ENCODE peak calls at places on chromosomes 12 and 14, in six cellular contexts. F is HEK293T, A is K562, R is H1, U is HCT116, G is HepG2. Q is an unnamed sample.

GRCh38 chr12:131415781-131416180 is 295.1 kb upstream of the SFSWAP start:
- DNase-seq in F (peak), A (peak), R (peak), U (peak), G (no peak), Q (no peak)

GRCh38 chr12:102010265-102010994 is 51.4 kb downstream of the WASHC3 start:
- DNase-seq in F (no peak), A (no peak), R (no peak), U (no peak), G (no peak), Q (no peak)

GRCh38 chr12:120367924-120368788 is 808 bp downstream of the MSI1 start:
- DNase-seq in F (peak), A (peak), R (no peak), U (no peak), G (no peak), Q (peak)

GRCh38 chr12:102948941-102949352 is 8.5 kb upstream of the ASCL1 start:
- DNase-seq in F (peak), A (peak), R (peak), U (peak), G (peak), Q (peak)

GRCh38 chr12:6236641-6236940 is 36.4 kb downstream of the CD9 start:
- DNase-seq in F (no peak), A (no peak), R (no peak), U (no peak), G (no peak), Q (no peak)

GRCh38 chr12:97203408-97203807 is 259.2 kb upstream of the RMST start:
- DNase-seq in F (no peak), A (no peak), R (no peak), U (no peak), G (no peak), Q (no peak)

GRCh38 chr12:97375310-97375709 is 87.3 kb upstream of the RMST start:
- DNase-seq in F (no peak), A (no peak), R (no peak), U (no peak), G (no peak), Q (no peak)

GRCh38 chr14:100129161-100129589 is 30.3 kb downstream of the DEGS2 start:
- DNase-seq in F (no peak), A (no peak), R (no peak), U (no peak), G (no peak), Q (no peak)

GRCh38 chr12:14249368-14249767 is 116.1 kb upstream of the ATF7IP start:
- DNase-seq in F (no peak), A (no peak), R (no peak), U (peak), G (peak), Q (no peak)

GRCh38 chr12:117282490-117282889 is 78.9 kb downstream of the NOS1 start:
- DNase-seq in F (no peak), A (no peak), R (no peak), U (no peak), G (no peak), Q (no peak)

GRCh38 chr12:71958993-71959588 is 20.4 kb downstream of the TPH2 start:
- DNase-seq in F (no peak), A (no peak), R (no peak), U (no peak), G (no peak), Q (no peak)

GRCh38 chr14:57634335-57634734 is 140.7 kb upstream of the CCDC198 start:
- DNase-seq in F (no peak), A (no peak), R (no peak), U (no peak), G (no peak), Q (no peak)

GRCh38 chr14:102824832-102825231 is 47.6 kb downstream of the TRAF3 start:
- DNase-seq in F (no peak), A (no peak), R (no peak), U (no peak), G (no peak), Q (no peak)

GRCh38 chr12:68675098-68675842 is 11.5 kb upstream of the NUP107 start:
- DNase-seq in F (no peak), A (peak), R (no peak), U (no peak), G (no peak), Q (no peak)

GRCh38 chr14:76977793-76978730 is 50.4 kb downstream of the IRF2BPL start:
- DNase-seq in F (no peak), A (peak), R (peak), U (no peak), G (peak), Q (no peak)

GRCh38 chr14:57493467-57494181 is at the start of gene CCDC198:
- DNase-seq in F (no peak), A (no peak), R (no peak), U (no peak), G (peak), Q (no peak)

GRCh38 chr12:117580718-117581062 is 219.3 kb upstream of the NOS1 start:
- DNase-seq in F (peak), A (peak), R (peak), U (peak), G (no peak), Q (peak)

GRCh38 chr14:73997944-73998451 is 21.1 kb downstream of the ENTPD5 start:
- DNase-seq in F (no peak), A (no peak), R (no peak), U (no peak), G (peak), Q (no peak)

GRCh38 chr12:114732426-114733030 is 48.6 kb upstream of the TBX3 start:
- DNase-seq in F (no peak), A (peak), R (no peak), U (no peak), G (peak), Q (no peak)

GRCh38 chr12:123897221-123897620 is 75.4 kb downstream of the CCDC92 start:
- DNase-seq in F (no peak), A (no peak), R (no peak), U (peak), G (no peak), Q (no peak)

GRCh38 chr14:100141133-100141497 is 18.3 kb downstream of the DEGS2 start:
- DNase-seq in F (no peak), A (no peak), R (no peak), U (no peak), G (no peak), Q (no peak)

GRCh38 chr14:100117026-100117425 is 42.4 kb downstream of the DEGS2 start:
- DNase-seq in F (no peak), A (no peak), R (no peak), U (no peak), G (no peak), Q (no peak)

GRCh38 chr12:102950107-102950949 is 7.1 kb upstream of the ASCL1 start:
- DNase-seq in F (no peak), A (no peak), R (peak), U (no peak), G (peak), Q (peak)

GRCh38 chr14:21049263-21049662 is 7.1 kb downstream of the RNASE7 start:
- DNase-seq in F (no peak), A (no peak), R (no peak), U (no peak), G (no peak), Q (no peak)

GRCh38 chr12:120229583-120230325 is 28.8 kb upstream of the RPLP0 start:
- DNase-seq in F (no peak), A (no peak), R (no peak), U (no peak), G (no peak), Q (peak)

GRCh38 chr12:70317781-70318180 is 48.3 kb upstream of the KCNMB4 start:
- DNase-seq in F (no peak), A (no peak), R (no peak), U (no peak), G (no peak), Q (no peak)

GRCh38 chr12:25377475-25378179 is 126.9 kb upstream of the KRAS start:
- DNase-seq in F (no peak), A (no peak), R (no peak), U (no peak), G (no peak), Q (no peak)

GRCh38 chr14:26549571-26549970 is 48.3 kb downstream of the NOVA1 start:
- DNase-seq in F (no peak), A (no peak), R (no peak), U (no peak), G (no peak), Q (no peak)

GRCh38 chr12:70520847-70521246 is 116.4 kb downstream of the PTPRB start:
- DNase-seq in F (no peak), A (no peak), R (no peak), U (no peak), G (no peak), Q (no peak)

GRCh38 chr12:5648692-5649338 is 216.9 kb downstream of the NTF3 start:
- DNase-seq in F (peak), A (no peak), R (peak), U (peak), G (peak), Q (peak)

DNA sequence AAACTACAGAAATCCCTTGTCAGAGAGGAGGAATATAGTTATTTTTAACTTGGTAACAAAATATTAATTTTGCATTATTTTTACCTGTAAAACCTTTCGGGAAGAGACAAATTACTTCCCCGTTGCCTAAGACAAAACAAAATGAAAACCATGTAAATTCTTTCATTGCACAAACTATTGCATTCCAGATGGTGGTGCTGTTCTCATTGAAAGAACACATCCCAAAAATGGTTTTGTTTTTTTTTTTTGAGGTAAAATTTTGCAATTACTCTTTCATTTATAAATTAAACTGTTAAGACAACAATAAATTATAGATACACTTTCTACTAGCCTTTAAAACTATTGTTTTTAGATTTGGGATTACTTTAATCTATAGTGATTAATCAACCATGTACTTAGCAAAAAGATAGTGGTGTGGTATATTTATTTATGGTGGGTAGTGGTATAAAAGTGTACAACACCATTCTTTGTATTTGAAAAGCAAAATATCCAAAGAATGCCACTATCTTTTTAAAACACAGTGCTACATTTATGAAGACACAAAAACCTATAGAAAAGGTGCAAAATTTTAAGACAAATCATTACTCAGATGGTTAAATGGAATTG is 115.5 kb downstream of the SLC38A1 start:
- DNase-seq in F (peak), A (no peak), R (no peak), U (peak), G (peak), Q (no peak)
- TF ChIP-seq SP1 in F (no peak), A (no peak), R (no peak), U (no peak), G (no peak), Q (no peak)

DNA sequence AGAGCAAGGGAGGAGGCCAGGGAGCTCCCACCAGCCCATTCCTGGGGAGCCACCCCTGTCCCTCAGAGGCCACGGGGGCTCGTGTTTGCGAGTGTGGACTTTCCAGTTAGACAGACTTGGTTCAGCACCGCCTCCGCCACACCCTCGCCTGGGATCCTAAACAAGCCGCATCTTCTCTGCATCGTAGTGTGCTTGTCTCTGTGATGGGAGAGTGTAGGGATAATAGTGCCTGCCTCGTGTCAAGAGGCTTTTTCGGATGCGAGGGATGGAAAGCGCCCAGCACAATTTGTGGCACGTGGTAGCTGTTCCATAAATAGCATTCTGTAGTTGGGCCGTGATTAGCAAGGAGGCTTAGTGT is 1.3 kb upstream of the PPP1R13B start:
- DNase-seq in F (no peak), A (no peak), R (no peak), U (no peak), G (no peak), Q (no peak)
- TF ChIP-seq SP1 in F (no peak), A (no peak), R (no peak), U (no peak), G (no peak), Q (no peak)

GRCh38 chr12:54404061-54405004 is 14.7 kb downstream of the ITGA5 start:
- DNase-seq in F (peak), A (peak), R (peak), U (peak), G (peak), Q (peak)
- TF ChIP-seq SP1 in F (no peak), A (peak), R (no peak), U (no peak), G (no peak), Q (no peak)

GRCh38 chr12:13187399-13187798 is 9.1 kb upstream of the EMP1 start:
- DNase-seq in F (no peak), A (no peak), R (no peak), U (no peak), G (no peak), Q (no peak)
- TF ChIP-seq SP1 in F (no peak), A (no peak), R (no peak), U (no peak), G (no peak), Q (no peak)

DNA sequence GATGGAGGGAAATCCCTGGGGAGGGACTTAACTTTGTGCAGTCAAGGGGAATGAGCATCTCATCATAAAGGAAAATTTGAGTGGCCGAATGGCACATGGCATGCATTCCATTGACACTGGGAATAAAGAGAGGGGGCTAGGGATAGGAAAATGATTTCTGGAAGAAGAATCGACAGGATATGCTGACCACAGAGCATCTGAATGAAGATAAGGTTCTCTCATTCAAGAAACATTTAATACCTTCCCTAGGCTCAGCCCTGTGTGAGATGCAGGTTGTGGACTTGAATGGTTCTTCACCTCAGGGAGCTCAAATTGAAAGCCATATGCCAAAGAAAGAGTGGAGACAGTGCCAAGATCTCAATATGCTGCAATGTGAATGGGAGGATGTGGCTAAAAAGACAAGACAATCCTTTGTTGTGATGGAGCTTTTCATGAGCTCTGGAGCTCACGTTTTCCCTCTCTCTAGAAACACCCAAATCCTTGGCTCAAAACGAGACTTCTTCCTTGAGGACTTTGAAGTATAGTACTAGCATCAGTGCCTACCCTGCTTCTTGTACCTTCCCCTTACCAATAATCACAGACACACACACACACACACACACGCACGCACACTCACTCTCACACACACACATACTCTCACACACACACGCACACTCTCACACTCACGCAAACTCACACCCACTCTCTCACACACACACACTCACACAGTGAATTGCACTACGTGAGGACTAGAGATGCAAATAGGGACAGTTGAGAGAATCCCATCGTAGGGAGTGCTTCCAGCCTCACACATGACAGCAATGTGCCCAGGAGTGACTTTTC is 231.2 kb downstream of the PCNX1 start:
- DNase-seq in F (no peak), A (no peak), R (no peak), U (no peak), G (no peak), Q (no peak)
- TF ChIP-seq SP1 in F (no peak), A (no peak), R (no peak), U (no peak), G (no peak), Q (no peak)

GRCh38 chr14:69357544-69358200 is 40.4 kb downstream of the ERH start:
- DNase-seq in F (no peak), A (no peak), R (no peak), U (no peak), G (no peak), Q (no peak)
- TF ChIP-seq SP1 in F (no peak), A (no peak), R (no peak), U (no peak), G (no peak), Q (no peak)

GRCh38 chr12:31011746-31012567 is 61.7 kb upstream of the DDX11 start:
- DNase-seq in F (no peak), A (no peak), R (no peak), U (no peak), G (no peak), Q (peak)
- TF ChIP-seq SP1 in F (no peak), A (no peak), R (no peak), U (no peak), G (no peak), Q (no peak)

GRCh38 chr12:31846405-31846804 is 112.8 kb upstream of the RESF1 start:
- DNase-seq in F (no peak), A (no peak), R (no peak), U (no peak), G (no peak), Q (no peak)

GRCh38 chr12:31853520-31853919 is 105.7 kb upstream of the RESF1 start:
- DNase-seq in F (no peak), A (no peak), R (no peak), U (no peak), G (no peak), Q (no peak)

GRCh38 chr12:31850268-31850667 is 108.9 kb upstream of the RESF1 start:
- DNase-seq in F (no peak), A (no peak), R (no peak), U (no peak), G (no peak), Q (no peak)

GRCh38 chr12:31845613-31846321 is 113.4 kb upstream of the RESF1 start:
- DNase-seq in F (no peak), A (no peak), R (no peak), U (no peak), G (peak), Q (no peak)

DNA sequence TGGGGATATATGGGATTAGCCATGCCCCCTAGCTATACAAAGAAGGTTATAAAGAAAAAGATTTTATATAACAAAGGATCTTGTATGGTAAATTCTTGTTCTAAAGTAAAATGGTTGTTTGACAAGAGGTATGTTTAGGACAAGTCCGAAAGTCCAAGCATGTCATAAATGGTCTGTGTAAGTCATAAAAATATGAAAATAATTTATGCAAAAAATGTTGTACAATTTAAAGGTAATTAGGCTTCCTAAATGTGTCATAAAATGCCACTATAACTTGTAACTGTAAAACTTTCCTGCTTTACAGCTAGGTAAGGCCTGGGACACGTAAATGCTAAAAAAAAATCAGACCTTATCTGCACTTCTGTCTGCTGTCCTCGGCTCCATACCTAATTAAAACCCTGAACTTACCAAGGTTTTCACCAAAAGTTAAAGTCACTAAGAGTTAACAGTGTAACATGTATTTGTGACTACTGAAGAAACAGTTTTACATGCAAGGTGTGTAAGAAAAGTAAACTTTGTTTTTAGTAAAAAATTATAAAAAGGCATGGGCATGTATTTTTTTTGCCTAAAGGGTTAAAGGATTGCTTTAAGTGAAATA is 110.0 kb upstream of the RESF1 start:
- DNase-seq in F (no peak), A (no peak), R (no peak), U (peak), G (no peak), Q (no peak)
- TF ChIP-seq SP1 in F (no peak), A (no peak), R (no peak), U (no peak), G (no peak), Q (no peak)

GRCh38 chr12:109279525-109279924 is 29.6 kb downstream of the FOXN4 start:
- DNase-seq in F (no peak), A (no peak), R (no peak), U (no peak), G (no peak), Q (no peak)

GRCh38 chr12:109278912-109279311 is 30.2 kb downstream of the FOXN4 start:
- DNase-seq in F (no peak), A (no peak), R (no peak), U (no peak), G (no peak), Q (no peak)

GRCh38 chr12:109277255-109277898 is 31.7 kb downstream of the FOXN4 start:
- DNase-seq in F (no peak), A (no peak), R (no peak), U (no peak), G (no peak), Q (no peak)

GRCh38 chr12:109276160-109276559 is 32.9 kb downstream of the FOXN4 start:
- DNase-seq in F (no peak), A (no peak), R (no peak), U (no peak), G (no peak), Q (no peak)

DNA sequence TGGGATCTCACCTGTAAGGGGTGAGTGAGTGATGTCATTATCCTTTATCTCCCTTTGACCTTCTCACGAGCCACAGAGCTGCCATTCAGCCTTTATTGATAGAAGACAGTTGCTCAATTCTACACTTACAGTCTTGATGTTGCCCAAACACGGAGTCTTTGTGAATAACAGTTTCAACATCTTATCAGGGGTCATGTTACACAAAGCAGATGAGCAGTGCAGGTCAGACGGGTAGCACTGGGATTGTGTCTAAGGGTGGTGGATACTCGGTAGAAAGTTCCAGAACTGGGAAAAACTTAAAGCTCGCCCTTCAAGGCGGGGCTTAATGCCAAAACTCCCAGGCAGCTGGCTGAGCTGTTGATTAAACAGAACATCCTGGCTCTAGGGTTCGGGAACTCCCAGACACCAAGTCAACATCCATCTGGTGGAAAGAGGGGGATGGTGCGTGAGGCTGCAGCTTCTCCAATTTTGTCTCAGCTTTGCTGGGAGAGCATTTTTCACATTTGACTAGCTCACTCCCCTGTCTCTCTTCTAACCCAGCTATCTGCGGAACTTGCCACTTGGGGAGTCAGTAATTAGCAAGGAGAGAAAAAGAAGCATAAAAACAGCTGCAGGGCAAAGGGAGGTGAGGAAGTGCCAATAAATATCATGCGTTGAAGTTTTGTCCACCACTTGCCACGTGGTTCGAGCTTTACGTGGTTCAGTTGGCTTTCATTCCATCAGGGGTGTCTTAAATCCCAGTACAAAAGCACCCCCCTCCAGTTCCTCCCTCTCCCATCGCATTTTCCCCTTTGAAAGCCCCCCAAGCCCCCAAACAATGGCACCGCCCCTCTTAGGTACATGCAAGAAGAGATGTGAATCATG is 31.0 kb downstream of the FOXN4 start:
- DNase-seq in F (no peak), A (no peak), R (no peak), U (no peak), G (peak), Q (no peak)
- TF ChIP-seq SP1 in F (no peak), A (no peak), R (no peak), U (no peak), G (no peak), Q (no peak)

Q was measured in WTC11.